ENCODE peak calls at places on chromosomes 3 and 15, in eight cellular contexts. N, Z, V, T, U, A, L and S are unnamed samples.
A peak's percentile ranks its signal among the peaks of the same experiment; 100 is the strongest.

GRCh38 chr15:100597862-100598261 is 4.1 kb downstream of the LINS1 start:
- DNase-seq in V (no peak), N (no peak), A (no peak), Z (no peak), L (no peak), T (no peak), U (no peak), S (no peak)

GRCh38 chr3:24316887-24317383 is 177.7 kb downstream of the THRB start:
- DNase-seq in A (no peak), Z (peak; percentile 56), L (no peak), N (peak; percentile 95), U (no peak), T (no peak), V (no peak), S (no peak)

GRCh38 chr3:159280326-159280725 is 478.5 kb downstream of the MFSD1 start:
- DNase-seq in U (no peak), Z (no peak), A (no peak), L (no peak), V (no peak), N (no peak), T (no peak), S (no peak)

GRCh38 chr15:40471105-40471777 is 457 bp downstream of the CHST14 start:
- DNase-seq in Z (peak; percentile 10), L (peak; percentile 20), N (peak; percentile 6), A (peak; percentile 42), U (no peak), V (peak; percentile 41), T (peak; percentile 42), S (no peak)

GRCh38 chr15:93265046-93265658 is 176.1 kb upstream of the RGMA start:
- DNase-seq in Z (no peak), N (no peak), T (no peak), A (no peak), U (no peak), L (no peak), V (no peak), S (no peak)

GRCh38 chr15:27933562-27933961 is 165.6 kb downstream of the OCA2 start:
- DNase-seq in N (no peak), V (no peak), U (no peak), L (no peak), A (no peak), T (no peak), Z (no peak), S (no peak)

GRCh38 chr3:29503969-29504368 is 223.1 kb downstream of the RBMS3 start:
- DNase-seq in A (no peak), U (no peak), T (peak; percentile 16), Z (peak; percentile 81), V (no peak), L (peak; percentile 45), N (no peak), S (no peak)

GRCh38 chr3:195042741-195043611 is 228.0 kb downstream of the XXYLT1 start:
- DNase-seq in U (no peak), Z (no peak), N (peak; percentile 53), A (no peak), T (no peak), V (no peak), L (no peak), S (no peak)

GRCh38 chr15:75928680-75929608 is 25.3 kb downstream of the FBXO22 start:
- DNase-seq in V (peak; percentile 62), L (no peak), Z (peak; percentile 39), T (no peak), A (peak; percentile 66), N (peak; percentile 32), U (no peak), S (no peak)

GRCh38 chr15:45181491-45182285 is 6.1 kb downstream of the SHF start:
- DNase-seq in A (no peak), V (no peak), N (no peak), U (no peak), T (no peak), Z (no peak), L (no peak), S (no peak)

GRCh38 chr3:197798863-197799262 is 7.8 kb downstream of the LRCH3 start:
- DNase-seq in N (no peak), V (no peak), T (no peak), A (no peak), L (no peak), Z (no peak), U (no peak), S (no peak)

GRCh38 chr3:197801801-197802504 is 10.9 kb downstream of the LRCH3 start:
- DNase-seq in Z (peak; percentile 48), U (no peak), T (no peak), L (no peak), V (no peak), A (no peak), N (peak; percentile 59), S (no peak)

GRCh38 chr3:197807969-197808587 is 17.0 kb downstream of the LRCH3 start:
- DNase-seq in U (no peak), N (no peak), Z (no peak), L (no peak), V (no peak), A (no peak), T (no peak), S (no peak)

GRCh38 chr3:197800379-197800778 is 9.3 kb downstream of the LRCH3 start:
- DNase-seq in L (no peak), U (no peak), Z (no peak), N (no peak), V (no peak), A (no peak), T (no peak), S (no peak)

GRCh38 chr3:197802505-197803459 is 11.7 kb downstream of the LRCH3 start:
- DNase-seq in L (no peak), N (peak; percentile 63), A (no peak), U (no peak), T (no peak), Z (no peak), V (no peak), S (no peak)
- TF ChIP-seq CTCF in L (no peak), N (peak; percentile 34), A (no peak), U (no peak), T (no peak), Z (peak; percentile 3), V (no peak), S (peak; percentile 12)

GRCh38 chr15:51724673-51725072 is 12.8 kb downstream of the LYSMD2 start:
- DNase-seq in L (no peak), A (no peak), V (peak; percentile 36), N (no peak), Z (no peak), U (no peak), T (no peak), S (no peak)

GRCh38 chr15:51731549-51732267 is 5.7 kb downstream of the LYSMD2 start:
- DNase-seq in Z (peak; percentile 78), U (no peak), N (no peak), V (no peak), A (no peak), L (peak; percentile 60), T (no peak), S (no peak)

GRCh38 chr15:51726302-51727073 is 11.0 kb downstream of the LYSMD2 start:
- DNase-seq in L (peak; percentile 66), A (peak; percentile 59), Z (peak; percentile 68), U (no peak), N (peak; percentile 86), T (peak; percentile 44), V (no peak), S (no peak)

GRCh38 chr15:51724199-51724598 is 13.3 kb downstream of the LYSMD2 start:
- DNase-seq in U (no peak), T (no peak), A (no peak), Z (no peak), N (no peak), V (no peak), L (no peak), S (no peak)

DNA sequence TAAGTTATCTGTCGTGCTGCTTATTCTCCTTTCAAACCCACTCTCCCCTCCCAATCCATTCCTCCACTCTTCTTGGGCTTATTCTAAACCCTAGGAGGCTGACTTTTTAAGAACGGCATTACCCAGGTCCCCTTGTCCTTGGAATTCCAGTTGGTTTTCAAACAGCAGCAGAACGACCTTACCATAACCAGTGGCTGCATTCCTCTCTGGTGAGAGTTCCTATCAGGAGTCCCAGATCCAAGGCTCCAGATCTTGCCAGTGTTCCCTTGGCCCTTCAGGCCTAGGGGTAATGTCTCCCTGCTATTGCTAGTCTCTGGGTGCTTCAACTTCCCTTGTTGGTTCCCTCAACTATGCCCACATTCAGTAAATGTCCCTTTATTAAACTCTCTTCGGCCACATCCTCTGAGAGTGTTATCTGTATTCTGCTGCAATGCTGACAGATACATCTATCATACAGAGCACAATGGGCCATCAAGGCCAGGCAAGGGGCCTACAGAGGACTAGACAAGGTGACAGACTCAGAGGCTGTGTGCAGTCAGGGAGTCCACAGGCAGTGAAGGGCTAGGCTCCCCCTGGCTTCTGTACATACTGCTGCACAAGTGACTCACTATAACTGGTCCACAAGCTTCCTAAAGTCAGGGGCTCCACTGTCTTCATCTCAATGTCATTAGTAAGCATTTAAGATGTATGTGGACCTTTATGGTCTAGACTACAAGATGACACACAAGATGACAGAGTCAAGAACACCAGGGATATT is 10.1 kb downstream of the LYSMD2 start:
- DNase-seq in T (no peak), L (no peak), A (no peak), V (no peak), U (no peak), N (peak; percentile 30), Z (peak; percentile 12), S (no peak)
- TF ChIP-seq CTCF in T (no peak), L (no peak), A (no peak), V (no peak), U (no peak), N (peak; percentile 12), Z (peak; percentile 34), S (peak; percentile 11)

GRCh38 chr3:157199841-157200240 is 39.9 kb upstream of the CCNL1 start:
- DNase-seq in U (no peak), V (no peak), L (no peak), A (no peak), T (no peak), N (no peak), Z (no peak), S (no peak)

GRCh38 chr3:157204431-157204830 is 44.5 kb upstream of the CCNL1 start:
- DNase-seq in V (no peak), U (no peak), T (no peak), Z (peak; percentile 82), N (peak; percentile 77), A (no peak), L (no peak), S (no peak)

GRCh38 chr3:157201648-157202278 is 41.8 kb upstream of the CCNL1 start:
- DNase-seq in T (no peak), N (peak; percentile 70), Z (peak; percentile 69), V (no peak), L (no peak), U (no peak), A (no peak), S (no peak)

DNA sequence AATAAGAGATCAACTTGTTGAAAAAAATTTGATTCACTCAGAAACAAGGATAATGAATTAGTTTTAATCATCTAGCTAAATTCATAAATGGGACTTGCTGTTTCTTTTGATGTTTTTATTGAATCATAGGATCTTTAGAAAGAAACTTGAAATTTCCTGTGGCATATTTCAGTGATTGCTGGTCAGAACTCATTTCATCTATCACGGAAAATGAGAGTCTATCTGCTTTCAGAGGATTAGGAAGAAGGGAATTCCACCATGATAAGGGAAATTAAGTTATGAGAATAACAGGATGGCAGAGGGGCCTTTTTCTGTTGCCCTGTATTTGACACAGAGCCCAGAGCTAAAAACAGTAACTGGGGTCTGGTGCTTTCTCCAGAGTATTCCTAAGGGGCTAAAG is 44.9 kb upstream of the CCNL1 start:
- DNase-seq in Z (no peak), T (no peak), L (no peak), U (no peak), V (no peak), N (no peak), A (no peak), S (no peak)
- TF ChIP-seq CTCF in Z (no peak), T (no peak), L (no peak), U (no peak), V (no peak), N (no peak), A (no peak), S (no peak)

GRCh38 chr3:190225186-190225692 is 97.0 kb downstream of the CLDN1 start:
- DNase-seq in U (no peak), A (no peak), V (no peak), T (no peak), Z (peak; percentile 57), L (no peak), N (peak; percentile 78), S (no peak)
- TF ChIP-seq CTCF in U (peak; percentile 34), A (no peak), V (no peak), T (peak; percentile 39), Z (peak; percentile 47), L (peak; percentile 22), N (peak; percentile 72), S (peak; percentile 55)